ENCODE peak calls at places on chromosomes 5 and 9, in nine cellular contexts. X, L, I, S, R, C, O, A and K are unnamed samples.

GRCh38 chr5:155529366-155529765 is 515.8 kb downstream of the KIF4B start:
- DNase-seq in X (no peak), L (no peak), I (no peak), S (no peak), R (no peak), C (no peak), O (no peak), A (no peak), K (no peak)

GRCh38 chr9:106885451-106885850 is 22.5 kb downstream of the ZNF462 start:
- DNase-seq in X (no peak), L (peak; percentile 95), I (no peak), S (peak; percentile 88), R (no peak), C (no peak), O (no peak), A (no peak), K (no peak)

GRCh38 chr5:80182802-80183645 is 72.8 kb downstream of the SERINC5 start:
- DNase-seq in X (no peak), L (no peak), I (no peak), S (no peak), R (no peak), C (no peak), O (peak; percentile 46), A (no peak), K (no peak)

GRCh38 chr5:54785729-54786548 is 199.5 kb downstream of the ESM1 start:
- DNase-seq in X (peak; percentile 31), L (peak; percentile 21), I (peak; percentile 46), S (peak; percentile 33), R (no peak), C (no peak), O (peak; percentile 42), A (peak; percentile 54), K (peak; percentile 63)

GRCh38 chr5:163503106-163504090 is 2.0 kb upstream of the MAT2B start:
- DNase-seq in X (peak; percentile 91), L (peak; percentile 82), I (peak; percentile 27), S (peak; percentile 88), R (no peak), C (peak; percentile 23), O (peak; percentile 78), A (peak; percentile 57), K (peak; percentile 45)

GRCh38 chr9:137761032-137761431 is 116.5 kb upstream of the CACNA1B start:
- DNase-seq in X (peak; percentile 14), L (no peak), I (no peak), S (no peak), R (no peak), C (no peak), O (no peak), A (no peak), K (no peak)

GRCh38 chr5:36153727-36154126 is 1.8 kb downstream of the SKP2 start:
- DNase-seq in X (no peak), L (no peak), I (no peak), S (no peak), R (no peak), C (no peak), O (no peak), A (no peak), K (no peak)

GRCh38 chr5:175162036-175162435 is 281.9 kb downstream of the DRD1 start:
- DNase-seq in X (no peak), L (no peak), I (no peak), S (no peak), R (no peak), C (no peak), O (no peak), A (no peak), K (no peak)

GRCh38 chr5:58016329-58016728 is 443.6 kb downstream of the PLK2 start:
- DNase-seq in X (no peak), L (peak; percentile 0), I (no peak), S (peak; percentile 46), R (no peak), C (no peak), O (no peak), A (no peak), K (no peak)

GRCh38 chr9:120391691-120392090 is 188.3 kb downstream of the CDK5RAP2 start:
- DNase-seq in X (no peak), L (no peak), I (no peak), S (no peak), R (no peak), C (no peak), O (no peak), A (no peak), K (no peak)

GRCh38 chr5:81232449-81233079 is 558 bp upstream of the CKMT2 start:
- DNase-seq in X (no peak), L (no peak), I (no peak), S (peak; percentile 10), R (no peak), C (no peak), O (no peak), A (peak; percentile 90), K (no peak)

GRCh38 chr9:16925426-16925825 is 55.0 kb upstream of the BNC2 start:
- DNase-seq in X (no peak), L (peak; percentile 63), I (no peak), S (peak; percentile 57), R (no peak), C (no peak), O (no peak), A (no peak), K (no peak)

GRCh38 chr9:120324996-120325642 is 254.8 kb downstream of the CDK5RAP2 start:
- DNase-seq in X (no peak), L (no peak), I (peak; percentile 17), S (no peak), R (no peak), C (no peak), O (no peak), A (no peak), K (peak; percentile 82)

GRCh38 chr5:64301566-64301965 is 135.9 kb downstream of the RNF180 start:
- DNase-seq in X (no peak), L (no peak), I (no peak), S (no peak), R (no peak), C (no peak), O (no peak), A (no peak), K (no peak)

GRCh38 chr9:77087506-77087905 is 68.1 kb downstream of the FOXB2 start:
- DNase-seq in X (no peak), L (no peak), I (no peak), S (no peak), R (no peak), C (no peak), O (no peak), A (no peak), K (no peak)

GRCh38 chr5:149594206-149594895 is 13.1 kb downstream of the ARHGEF37 start:
- DNase-seq in X (no peak), L (no peak), I (no peak), S (no peak), R (no peak), C (no peak), O (no peak), A (no peak), K (no peak)

GRCh38 chr5:10353241-10354047 is at the start of gene MARCHF6:
- DNase-seq in X (peak; percentile 93), L (peak; percentile 84), I (peak; percentile 91), S (peak; percentile 97), R (peak; percentile 85), C (peak; percentile 95), O (peak; percentile 97), A (peak; percentile 95), K (peak; percentile 99)

GRCh38 chr9:122125158-122125890 is 32.2 kb upstream of the TTLL11 start:
- DNase-seq in X (peak; percentile 79), L (peak; percentile 76), I (peak; percentile 88), S (peak; percentile 90), R (no peak), C (peak; percentile 62), O (peak; percentile 83), A (peak; percentile 79), K (peak; percentile 83)
- H3K27me3 ChIP-seq in X (peaks cover 11% of the 10 kb centered on the region), L (no peaks in the 10 kb centered on the region), I (peaks cover 18% of the 10 kb centered on the region), S (no peaks in the 10 kb centered on the region), R (no peaks in the 10 kb centered on the region), C (peaks cover 12% of the 10 kb centered on the region), O (peaks cover 12% of the 10 kb centered on the region), A (peaks cover 3% of the 10 kb centered on the region), K (no peaks in the 10 kb centered on the region)

GRCh38 chr9:126628146-126628545 is 14.4 kb downstream of the LMX1B start:
- DNase-seq in X (no peak), L (no peak), I (no peak), S (no peak), R (no peak), C (no peak), O (no peak), A (no peak), K (peak; percentile 49)
- H3K4me3 ChIP-seq in X (no peak overlapping the region), L (no peak overlapping the region), I (no peak overlapping the region), S (no peak overlapping the region), R (no peak overlapping the region), C (no peak overlapping the region), O (no peak overlapping the region), A (no peak overlapping the region), K (no peak overlapping the region)

GRCh38 chr5:321726-322251 is 275 bp downstream of the AHRR start:
- DNase-seq in X (no peak), L (no peak), I (no peak), S (peak; percentile 47), R (no peak), C (no peak), O (no peak), A (no peak), K (no peak)

GRCh38 chr5:321233-321725 is at the start of gene AHRR:
- DNase-seq in X (peak; percentile 61), L (peak; percentile 53), I (peak; percentile 92), S (peak; percentile 93), R (no peak), C (no peak), O (peak; percentile 66), A (no peak), K (peak; percentile 73)

GRCh38 chr5:322942-323879 is 1.7 kb downstream of the AHRR start:
- DNase-seq in X (no peak), L (peak; percentile 31), I (no peak), S (peak; percentile 24), R (no peak), C (no peak), O (no peak), A (no peak), K (no peak)

GRCh38 chr5:320524-321232 is 836 bp upstream of the AHRR start:
- DNase-seq in X (no peak), L (no peak), I (no peak), S (no peak), R (no peak), C (no peak), O (no peak), A (no peak), K (no peak)

DNA sequence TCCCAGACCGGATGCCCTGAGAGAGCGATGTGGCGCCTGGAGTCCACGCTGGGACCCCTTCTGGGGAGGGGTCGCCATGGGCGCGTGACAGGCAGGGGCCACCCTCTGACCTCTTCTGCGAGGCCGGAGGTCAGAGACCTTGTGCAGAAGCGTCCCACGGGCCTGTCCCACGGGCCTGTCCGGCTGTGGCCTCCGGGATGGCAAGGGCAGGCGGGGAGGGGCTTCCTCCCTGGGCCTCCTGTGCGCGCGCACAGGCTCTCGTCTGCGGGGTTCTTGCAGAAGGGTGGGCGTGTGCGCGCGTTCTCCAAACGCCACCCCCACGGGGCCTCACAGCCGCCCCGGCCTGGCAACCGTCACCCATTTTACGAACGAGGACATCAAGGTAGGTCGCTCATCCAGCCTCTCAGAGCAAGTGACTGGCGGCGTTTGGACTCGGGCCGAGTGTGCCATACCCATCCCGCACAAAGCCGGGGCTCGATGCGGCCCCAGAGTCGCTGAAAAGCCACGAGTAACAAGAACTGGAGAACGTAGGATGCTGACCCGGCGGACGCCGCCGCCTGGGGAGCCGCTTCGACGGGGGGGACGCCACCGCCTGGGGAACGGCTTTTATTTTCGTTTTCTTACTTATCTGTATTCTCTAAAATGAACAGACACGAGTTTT is 897 bp downstream of the AHRR start:
- DNase-seq in X (no peak), L (peak; percentile 36), I (no peak), S (peak; percentile 80), R (no peak), C (no peak), O (no peak), A (no peak), K (no peak)
- H3K27me3 ChIP-seq in X (peaks cover 36% of the 10 kb centered on the region), L (no peaks in the 10 kb centered on the region), I (peaks cover 42% of the 10 kb centered on the region), S (no peaks in the 10 kb centered on the region), R (peaks cover 8% of the 10 kb centered on the region), C (peaks cover 20% of the 10 kb centered on the region), O (peaks cover 38% of the 10 kb centered on the region), A (peaks cover 59% of the 10 kb centered on the region), K (peaks cover 34% of the 10 kb centered on the region)

GRCh38 chr5:178238711-178239592 is 6.3 kb upstream of the PHYKPL start:
- DNase-seq in X (no peak), L (no peak), I (no peak), S (no peak), R (no peak), C (no peak), O (no peak), A (no peak), K (no peak)
- H3K4me3 ChIP-seq in X (no peak overlapping the region), L (no peak overlapping the region), I (no peak overlapping the region), S (no peak overlapping the region), R (no peak overlapping the region), C (no peak overlapping the region), O (no peak overlapping the region), A (no peak overlapping the region), K (no peak overlapping the region)